ENCODE peak calls at places on chromosomes 7 and 10, in eight cellular contexts. P is astrocyte of the cerebellum; Z is AG08395; O is ascending aorta; I is skeletal muscle cell; B is neuronal stem cell; R is osteoblast; K is stimulated activated CD8-positive, alpha-beta memory T cell treated with anti-CD3 and anti-CD28 coated beads, Interleukin-2, amount 100 ng/mL, for 48 hours. E is an unnamed sample.

GRCh38 chr7:36723951-36724664 is at the start of gene AOAH:
- DNase-seq in I (no peak), R (no peak), O (peak), B (no peak), K (peak), Z (no peak), P (no peak), E (no peak)

GRCh38 chr10:51117053-51117660 is 42.9 kb downstream of the PRKG1 start:
- DNase-seq in P (no peak), O (no peak), B (no peak), Z (peak), K (no peak), I (no peak), R (no peak), E (no peak)

GRCh38 chr7:22357311-22358175 is 589 bp upstream of the RAPGEF5 start:
- DNase-seq in Z (peak), P (peak), B (peak), K (no peak), I (no peak), O (no peak), R (peak), E (no peak)

GRCh38 chr7:120990468-120991118 is 2.1 kb downstream of the CPED1 start:
- DNase-seq in B (no peak), R (no peak), P (no peak), Z (no peak), I (no peak), O (no peak), K (no peak), E (no peak)

GRCh38 chr7:64839910-64840309 is 45.7 kb downstream of the ZNF138 start:
- DNase-seq in B (no peak), I (no peak), K (no peak), Z (no peak), O (no peak), R (no peak), P (no peak), E (no peak)

GRCh38 chr10:96325719-96326373 is 21.6 kb downstream of the DNTT start:
- DNase-seq in B (no peak), K (no peak), O (no peak), P (no peak), R (no peak), Z (no peak), I (no peak), E (no peak)

GRCh38 chr10:7435674-7436073 is 24.8 kb upstream of the SFMBT2 start:
- DNase-seq in O (no peak), I (no peak), P (no peak), K (no peak), R (no peak), Z (no peak), B (no peak), E (no peak)

GRCh38 chr10:74418285-74418872 is 267.4 kb downstream of the ADK start:
- DNase-seq in I (no peak), R (no peak), K (no peak), P (no peak), O (no peak), Z (peak), B (peak), E (no peak)

GRCh38 chr7:20330176-20330796 is 414 bp upstream of the ITGB8 start:
- DNase-seq in I (peak), B (peak), P (peak), O (peak), R (peak), K (peak), Z (peak), E (peak)

GRCh38 chr7:786472-787255 is 45.6 kb upstream of the SUN1 start:
- DNase-seq in O (no peak), R (peak), Z (peak), B (peak), K (peak), P (no peak), I (no peak), E (peak)

GRCh38 chr10:122344741-122345258 is 29.7 kb upstream of the PLEKHA1 start:
- DNase-seq in Z (peak), I (no peak), P (no peak), O (no peak), K (no peak), B (no peak), R (no peak), E (no peak)

GRCh38 chr7:76356823-76357222 is 2.0 kb downstream of the YWHAG start:
- DNase-seq in Z (no peak), B (no peak), K (no peak), R (no peak), I (no peak), P (no peak), O (no peak), E (no peak)

GRCh38 chr7:45969940-45970339 is 48.9 kb upstream of the IGFBP3 start:
- DNase-seq in I (no peak), K (no peak), R (no peak), P (no peak), O (no peak), B (no peak), Z (no peak), E (no peak)

GRCh38 chr7:156751319-156751718 is 110.7 kb downstream of the RNF32 start:
- DNase-seq in R (peak), B (no peak), O (no peak), K (no peak), I (peak), P (peak), Z (peak), E (peak)

GRCh38 chr7:4045450-4045849 is 636.6 kb upstream of the FOXK1 start:
- DNase-seq in Z (no peak), R (no peak), O (no peak), P (no peak), B (no peak), K (no peak), I (no peak), E (no peak)

GRCh38 chr7:43143918-43144589 is 31.6 kb downstream of the HECW1 start:
- DNase-seq in B (no peak), I (no peak), P (no peak), R (no peak), Z (no peak), K (no peak), O (no peak), E (no peak)

GRCh38 chr7:1142051-1142635 is 17.9 kb downstream of the ZFAND2A start:
- DNase-seq in K (no peak), P (no peak), Z (peak), R (no peak), O (no peak), B (no peak), I (no peak), E (no peak)